ENCODE peak calls at places on chromosomes 1 and 21, in seven cellular contexts. P, B, L, W, X, S and R are unnamed samples.

GRCh38 chr1:7255303-7256058 is 470.2 kb downstream of the CAMTA1 start:
- DNase-seq in P (no peak), B (no peak), L (no peak), W (no peak), X (no peak), S (no peak), R (no peak)

GRCh38 chr1:165637427-165637826 is 6.4 kb downstream of the MGST3 start:
- DNase-seq in P (no peak), B (no peak), L (no peak), W (peak; percentile 30), X (no peak), S (no peak), R (no peak)

GRCh38 chr1:235286667-235287066 is 41.3 kb downstream of the ARID4B start:
- DNase-seq in P (no peak), B (peak; percentile 40), L (no peak), W (no peak), X (no peak), S (no peak), R (no peak)

GRCh38 chr1:3119748-3120524 is 50.9 kb downstream of the PRDM16 start:
- DNase-seq in P (peak; percentile 56), B (no peak), L (no peak), W (no peak), X (no peak), S (no peak), R (no peak)

GRCh38 chr1:46522184-46522968 is 29.1 kb downstream of the KNCN start:
- DNase-seq in P (no peak), B (peak; percentile 74), L (no peak), W (peak; percentile 98), X (no peak), S (peak; percentile 68), R (peak; percentile 69)

GRCh38 chr1:88296227-88297010 is 387.7 kb upstream of the PKN2 start:
- DNase-seq in P (no peak), B (no peak), L (no peak), W (peak; percentile 15), X (no peak), S (no peak), R (no peak)

GRCh38 chr1:223549740-223550139 is 115.8 kb downstream of the CAPN8 start:
- DNase-seq in P (no peak), B (no peak), L (no peak), W (no peak), X (no peak), S (no peak), R (no peak)

GRCh38 chr1:186659946-186660472 is 20.2 kb downstream of the PTGS2 start:
- DNase-seq in P (no peak), B (no peak), L (no peak), W (no peak), X (no peak), S (no peak), R (no peak)

GRCh38 chr1:163248064-163248463 is 45.3 kb upstream of the RGS5 start:
- DNase-seq in P (no peak), B (no peak), L (no peak), W (no peak), X (no peak), S (no peak), R (no peak)

GRCh38 chr1:212309967-212310366 is 24.8 kb downstream of the PPP2R5A start:
- DNase-seq in P (no peak), B (no peak), L (no peak), W (no peak), X (no peak), S (no peak), R (no peak)

GRCh38 chr1:102595106-102595505 is 513.2 kb downstream of the COL11A1 start:
- DNase-seq in P (no peak), B (no peak), L (no peak), W (no peak), X (no peak), S (no peak), R (no peak)

GRCh38 chr21:39452207-39452964 is 616 bp downstream of the SH3BGR start:
- DNase-seq in P (no peak), B (peak; percentile 14), L (no peak), W (no peak), X (no peak), S (no peak), R (no peak)

GRCh38 chr1:155124503-155125463 is 2.9 kb upstream of the EFNA1 start:
- DNase-seq in P (no peak), B (peak; percentile 85), L (no peak), W (no peak), X (no peak), S (no peak), R (peak; percentile 80)

GRCh38 chr1:69523032-69523431 is 44.7 kb upstream of the LRRC7 start:
- DNase-seq in P (no peak), B (peak; percentile 86), L (no peak), W (no peak), X (no peak), S (no peak), R (peak; percentile 73)

GRCh38 chr1:28682840-28683239 is 14.3 kb downstream of the GMEB1 start:
- DNase-seq in P (no peak), B (peak; percentile 39), L (no peak), W (no peak), X (no peak), S (no peak), R (no peak)

DNA sequence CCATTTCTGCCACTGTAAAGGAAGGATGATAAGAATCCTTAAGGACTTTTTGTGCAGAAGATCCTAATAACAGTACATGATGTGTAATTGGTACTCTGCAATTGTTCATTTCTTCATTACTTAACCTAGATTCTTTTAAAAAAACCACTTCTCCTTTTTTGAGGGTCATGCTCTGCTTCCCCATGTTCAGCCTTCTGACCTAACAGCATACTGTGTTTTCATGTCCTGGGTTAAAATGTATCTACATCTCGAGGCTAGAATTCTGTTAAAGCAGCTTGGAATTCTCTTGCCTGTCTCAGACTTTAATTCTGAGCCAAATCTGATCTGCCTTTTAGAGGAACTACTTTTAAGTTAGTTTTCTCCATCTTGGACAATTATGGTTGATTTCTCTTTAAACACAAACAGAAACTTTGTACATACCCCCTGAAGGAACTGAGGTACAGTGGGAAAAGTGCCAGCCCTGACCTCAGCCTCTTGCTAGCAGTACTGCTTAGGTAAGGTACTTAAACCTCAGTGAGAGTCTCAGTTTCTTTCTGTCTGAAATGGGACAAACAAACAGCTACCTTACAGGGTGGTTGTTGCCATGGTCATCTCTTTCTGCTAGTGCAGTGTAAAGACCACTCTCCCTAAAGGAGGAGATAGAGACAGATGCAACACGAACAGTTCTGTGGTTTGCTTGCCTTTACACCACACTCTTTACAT is 103.2 kb upstream of the DYNLT5 start:
- DNase-seq in P (no peak), B (no peak), L (no peak), W (no peak), X (no peak), S (no peak), R (no peak)
- H3K4me1 ChIP-seq in P (no peaks in the 10 kb centered on the region), B (no peaks in the 10 kb centered on the region), L (no peaks in the 10 kb centered on the region), W (no peaks in the 10 kb centered on the region), X (no peaks in the 10 kb centered on the region), S (no peaks in the 10 kb centered on the region), R (no peaks in the 10 kb centered on the region)

DNA sequence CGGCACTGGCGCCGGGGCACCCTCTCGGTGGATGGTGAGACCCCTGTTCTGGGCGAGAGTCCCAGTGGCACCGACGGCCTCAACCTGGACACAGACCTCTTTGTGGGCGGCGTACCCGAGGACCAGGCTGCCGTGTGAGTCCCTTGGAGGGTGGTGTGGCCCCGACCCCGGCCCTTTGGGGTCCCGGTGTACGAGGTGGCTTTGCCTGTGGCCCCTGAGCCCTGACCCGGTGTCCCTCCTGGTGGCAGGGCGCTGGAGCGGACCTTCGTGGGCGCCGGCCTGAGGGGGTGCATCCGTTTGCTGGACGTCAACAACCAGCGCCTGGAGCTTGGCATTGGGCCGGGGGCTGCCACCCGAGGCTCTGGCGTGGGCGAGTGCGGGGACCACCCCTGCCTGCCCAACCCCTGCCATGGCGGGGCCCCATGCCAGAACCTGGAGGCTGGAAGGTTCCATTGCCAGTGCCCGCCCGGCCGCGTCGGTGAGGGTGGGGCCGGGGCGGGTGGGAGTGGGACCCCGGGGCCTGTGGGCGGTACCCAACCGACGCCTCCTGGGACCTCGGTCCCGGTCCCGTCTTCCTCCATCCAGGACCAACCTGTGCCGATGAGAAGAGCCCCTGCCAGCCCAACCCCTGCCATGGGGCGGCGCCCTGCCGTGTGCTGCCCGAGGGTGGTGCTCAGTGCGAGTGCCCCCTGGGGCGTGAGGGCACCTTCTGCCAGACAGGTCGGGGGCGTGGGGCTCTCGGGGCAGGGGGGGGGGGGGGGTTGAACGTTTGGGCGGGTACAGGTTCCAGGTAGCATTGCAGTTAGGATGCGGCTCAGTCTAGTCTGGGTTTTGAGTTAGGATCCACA is 24.6 kb downstream of the RNF223 start:
- DNase-seq in P (no peak), B (no peak), L (no peak), W (no peak), X (no peak), S (no peak), R (no peak)
- H3K36me3 ChIP-seq in P (no peaks in the 10 kb centered on the region), B (peaks cover 26% of the 10 kb centered on the region), L (peaks cover 90% of the 10 kb centered on the region), W (peaks cover 26% of the 10 kb centered on the region), X (peaks cover 6% of the 10 kb centered on the region), S (peaks cover 14% of the 10 kb centered on the region), R (peaks cover 58% of the 10 kb centered on the region)

GRCh38 chr1:93969887-93970286 is 60.7 kb upstream of the GCLM start:
- DNase-seq in P (no peak), B (no peak), L (no peak), W (no peak), X (no peak), S (no peak), R (no peak)

GRCh38 chr1:93965888-93966287 is 56.7 kb upstream of the GCLM start:
- DNase-seq in P (no peak), B (peak; percentile 54), L (no peak), W (no peak), X (no peak), S (no peak), R (no peak)

GRCh38 chr1:93972341-93972740 is 63.1 kb upstream of the GCLM start:
- DNase-seq in P (no peak), B (no peak), L (no peak), W (no peak), X (no peak), S (no peak), R (no peak)

GRCh38 chr1:93967276-93967675 is 58.0 kb upstream of the GCLM start:
- DNase-seq in P (peak; percentile 37), B (no peak), L (no peak), W (no peak), X (no peak), S (no peak), R (no peak)

GRCh38 chr1:93969371-93969770 is 60.1 kb upstream of the GCLM start:
- DNase-seq in P (no peak), B (peak; percentile 62), L (no peak), W (no peak), X (no peak), S (no peak), R (no peak)
- H3K27ac ChIP-seq in P (no peak overlapping the region), B (no peak overlapping the region), L (no peak overlapping the region), W (no peak overlapping the region), X (no peak overlapping the region), S (no peak overlapping the region), R (no peak overlapping the region)

GRCh38 chr1:6245086-6245868 is 1.3 kb downstream of the HES3 start:
- DNase-seq in P (peak; percentile 85), B (peak; percentile 77), L (peak; percentile 89), W (peak; percentile 88), X (peak; percentile 83), S (no peak), R (peak; percentile 62)

GRCh38 chr1:6244401-6245054 is 549 bp downstream of the HES3 start:
- DNase-seq in P (no peak), B (no peak), L (no peak), W (no peak), X (no peak), S (no peak), R (no peak)

GRCh38 chr1:6246497-6247295 is 2.7 kb downstream of the HES3 start:
- DNase-seq in P (peak; percentile 82), B (peak; percentile 47), L (peak; percentile 89), W (peak; percentile 89), X (peak; percentile 91), S (peak; percentile 80), R (peak; percentile 87)

GRCh38 chr1:6247651-6248050 is 3.7 kb downstream of the HES3 start:
- DNase-seq in P (no peak), B (no peak), L (no peak), W (no peak), X (no peak), S (no peak), R (no peak)

GRCh38 chr1:6245869-6246496 is 2.0 kb downstream of the HES3 start:
- DNase-seq in P (no peak), B (peak; percentile 15), L (no peak), W (peak; percentile 85), X (no peak), S (no peak), R (no peak)
- H3K4me1 ChIP-seq in P (no peaks in the 10 kb centered on the region), B (peaks cover 18% of the 10 kb centered on the region), L (peaks cover 36% of the 10 kb centered on the region), W (peaks cover 26% of the 10 kb centered on the region), X (peaks cover 44% of the 10 kb centered on the region), S (peaks cover 39% of the 10 kb centered on the region), R (peaks cover 14% of the 10 kb centered on the region)